ENCODE peak calls at places on chromosomes 4 and X, in four cellular contexts. H, P, O and F are unnamed samples.
A peak's percentile ranks its signal among the peaks of the same experiment; 100 is the strongest.

GRCh38 chrX:110791206-110791605 is 4.4 kb downstream of the CHRDL1 start:
- DNase-seq in H (no peak), P (no peak), O (no peak), F (no peak)

GRCh38 chrX:43836435-43837184 is 45.6 kb downstream of the MAOB start:
- DNase-seq in H (no peak), P (no peak), O (peak; percentile 59), F (peak; percentile 30)

GRCh38 chr4:81207793-81208192 is 7.2 kb downstream of the PRKG2 start:
- DNase-seq in H (no peak), P (no peak), O (no peak), F (no peak)

GRCh38 chr4:85761803-85762202 is 286.9 kb downstream of the ARHGAP24 start:
- DNase-seq in H (no peak), P (no peak), O (peak; percentile 70), F (no peak)

GRCh38 chr4:84681488-84682274 is 98.8 kb downstream of the CDS1 start:
- DNase-seq in H (no peak), P (no peak), O (peak; percentile 20), F (no peak)

GRCh38 chr4:152021788-152022438 is 261.1 kb upstream of the GATB start:
- DNase-seq in H (no peak), P (no peak), O (no peak), F (no peak)

GRCh38 chr4:41384992-41385391 is 128.3 kb downstream of the UCHL1 start:
- DNase-seq in H (no peak), P (no peak), O (peak; percentile 95), F (peak; percentile 87)

GRCh38 chr4:65865489-65865888 is 195.2 kb upstream of the EPHA5 start:
- DNase-seq in H (no peak), P (no peak), O (peak; percentile 0), F (peak; percentile 7)

GRCh38 chr4:138341739-138342415 is 99.7 kb upstream of the SLC7A11 start:
- DNase-seq in H (no peak), P (no peak), O (no peak), F (no peak)

GRCh38 chr4:13493793-13494192 is 9.7 kb upstream of the RAB28 start:
- DNase-seq in H (no peak), P (no peak), O (no peak), F (no peak)

GRCh38 chr4:147491076-147491475 is 10.2 kb downstream of the EDNRA start:
- DNase-seq in H (no peak), P (no peak), O (no peak), F (no peak)

GRCh38 chrX:120457766-120458180 is 11.3 kb downstream of the LAMP2 start:
- DNase-seq in H (no peak), P (no peak), O (no peak), F (no peak)

GRCh38 chrX:122770581-122770980 is 413.5 kb upstream of the GRIA3 start:
- DNase-seq in H (no peak), P (no peak), O (no peak), F (no peak)

GRCh38 chrX:132636080-132636479 is 147.2 kb upstream of the MBNL3 start:
- DNase-seq in H (no peak), P (no peak), O (peak; percentile 6), F (no peak)

GRCh38 chr4:3235581-3235980 is 13.4 kb upstream of the MSANTD1 start:
- DNase-seq in H (no peak), P (no peak), O (no peak), F (no peak)

GRCh38 chrX:65463550-65463949 is 71.0 kb downstream of the LAS1L start:
- DNase-seq in H (no peak), P (no peak), O (no peak), F (no peak)

GRCh38 chrX:150409964-150410363 is 46.8 kb downstream of the MAMLD1 start:
- DNase-seq in H (no peak), P (no peak), O (no peak), F (no peak)

GRCh38 chr4:7043521-7044414 is 596 bp downstream of the TADA2B start:
- DNase-seq in H (peak; percentile 42), P (peak; percentile 41), O (peak; percentile 62), F (peak; percentile 18)

GRCh38 chr4:65917486-65917885 is 247.2 kb upstream of the EPHA5 start:
- DNase-seq in H (no peak), P (no peak), O (no peak), F (no peak)

GRCh38 chrX:17549005-17549685 is 174.1 kb downstream of the NHS start:
- DNase-seq in H (no peak), P (no peak), O (no peak), F (no peak)

GRCh38 chr4:82428526-82428968 is 1.7 kb downstream of the HNRNPDL start:
- DNase-seq in H (no peak), P (no peak), O (no peak), F (no peak)

GRCh38 chrX:39450578-39450977 is 647.2 kb downstream of the BCOR start:
- DNase-seq in H (no peak), P (no peak), O (no peak), F (no peak)

GRCh38 chr4:1614854-1615595 is 69.1 kb downstream of the FAM53A start:
- DNase-seq in H (no peak), P (no peak), O (no peak), F (no peak)

GRCh38 chr4:103091601-103092223 is 7.9 kb downstream of the BDH2 start:
- DNase-seq in H (no peak), P (peak; percentile 25), O (peak; percentile 82), F (peak; percentile 66)

GRCh38 chr4:175935016-175935661 is 123.1 kb upstream of the GPM6A start:
- DNase-seq in H (no peak), P (no peak), O (no peak), F (no peak)

GRCh38 chr4:170035231-170035630 is 9.0 kb upstream of the MFAP3L start:
- DNase-seq in H (no peak), P (no peak), O (no peak), F (no peak)

GRCh38 chr4:173492315-173492714 is 37.7 kb downstream of the HAND2 start:
- DNase-seq in H (no peak), P (no peak), O (no peak), F (no peak)

GRCh38 chrX:3638280-3638873 is 75.1 kb downstream of the PRKX start:
- DNase-seq in H (peak; percentile 7), P (peak; percentile 5), O (peak; percentile 62), F (peak; percentile 37)

GRCh38 chr4:72525938-72526337 is 43.1 kb downstream of the ADAMTS3 start:
- DNase-seq in H (no peak), P (no peak), O (peak; percentile 91), F (peak; percentile 49)

GRCh38 chrX:23766650-23767551 is 16.1 kb upstream of the SAT1 start:
- DNase-seq in H (no peak), P (no peak), O (no peak), F (no peak)

GRCh38 chr4:118224239-118224829 is 128.5 kb downstream of the PRSS12 start:
- DNase-seq in H (no peak), P (no peak), O (peak; percentile 86), F (peak; percentile 77)